ENCODE peak calls at places on chromosomes 11 and 22, in ten cellular contexts. B is PC-3, G is left ventricle myocardium inferior, F is bronchial epithelial cell, O is GM20000, X is choroid plexus epithelial cell, H is brain microvascular endothelial cell, P is AG04449, U is tibial nerve, N is MCF 10A. C is an unnamed sample.

GRCh38 chr11:19398772-19399542 is 158.2 kb upstream of the E2F8 start:
- DNase-seq in G (no peak), X (peak; percentile 97), P (peak; percentile 59), H (peak; percentile 45), N (peak; percentile 58), U (peak; percentile 83), O (no peak), F (no peak), B (peak; percentile 88), C (no peak)

GRCh38 chr11:43736502-43737193 is 56.1 kb downstream of the HSD17B12 start:
- DNase-seq in H (peak; percentile 23), G (no peak), N (no peak), U (no peak), F (peak; percentile 29), P (peak; percentile 40), B (peak; percentile 49), X (peak; percentile 78), O (peak; percentile 18), C (no peak)

GRCh38 chr11:1839204-1839923 is 583 bp downstream of the TNNI2 start:
- DNase-seq in F (no peak), B (no peak), G (peak; percentile 13), P (no peak), H (no peak), N (no peak), U (no peak), X (no peak), O (no peak), C (no peak)

GRCh38 chr11:16841984-16842383 is 103.5 kb downstream of the C11orf58 start:
- DNase-seq in N (no peak), G (no peak), P (no peak), F (no peak), B (no peak), U (no peak), X (no peak), O (no peak), H (no peak), C (no peak)

GRCh38 chr22:36385491-36386350 is 2.0 kb downstream of the MYH9 start:
- DNase-seq in G (peak; percentile 51), O (no peak), N (peak; percentile 95), F (peak; percentile 86), P (no peak), B (peak; percentile 94), H (no peak), X (no peak), U (no peak), C (peak; percentile 48)

GRCh38 chr22:24588370-24588755 is 4.5 kb downstream of the LRRC75B start:
- DNase-seq in U (no peak), N (no peak), B (peak; percentile 22), G (no peak), H (no peak), O (no peak), F (no peak), P (no peak), X (no peak), C (no peak)

GRCh38 chr11:47395225-47396048 is 13.0 kb upstream of the SLC39A13 start:
- DNase-seq in U (no peak), X (no peak), O (no peak), H (no peak), N (no peak), P (no peak), F (no peak), B (no peak), G (no peak), C (no peak)

GRCh38 chr11:1823376-1824220 is 11.2 kb upstream of the SYT8 start:
- DNase-seq in X (no peak), F (no peak), H (no peak), O (no peak), U (no peak), N (no peak), P (no peak), G (no peak), B (no peak), C (no peak)

GRCh38 chr22:41991111-41991510 is 7.5 kb upstream of the WBP2NL start:
- DNase-seq in O (no peak), X (no peak), B (no peak), P (no peak), F (no peak), H (no peak), N (no peak), U (no peak), G (no peak), C (no peak)

GRCh38 chr11:18853086-18853720 is 61.6 kb upstream of the PTPN5 start:
- DNase-seq in X (peak; percentile 60), P (no peak), H (peak; percentile 10), F (peak; percentile 60), U (no peak), O (peak; percentile 13), N (peak; percentile 50), B (peak; percentile 63), G (no peak), C (no peak)

GRCh38 chr11:121514401-121514981 is 61.7 kb upstream of the SORL1-AS1 start:
- DNase-seq in P (no peak), H (no peak), U (no peak), X (no peak), G (no peak), N (no peak), F (no peak), O (no peak), B (no peak), C (no peak)

GRCh38 chr22:37126882-37127281 is 17.4 kb upstream of the TMPRSS6 start:
- DNase-seq in P (no peak), B (no peak), O (no peak), F (no peak), G (no peak), N (peak; percentile 6), X (no peak), U (no peak), H (no peak), C (no peak)

GRCh38 chr11:112161012-112161411 is 2.9 kb downstream of the IL18 start:
- DNase-seq in H (no peak), X (peak; percentile 46), P (no peak), O (no peak), U (no peak), B (no peak), G (no peak), N (peak; percentile 54), F (peak; percentile 14), C (no peak)

GRCh38 chr11:36601145-36601544 is 3.1 kb upstream of the RAG2 start:
- DNase-seq in H (no peak), G (no peak), P (no peak), F (no peak), O (no peak), U (no peak), N (no peak), B (no peak), X (no peak), C (no peak)

GRCh38 chr22:37137131-37137530 is 12.6 kb downstream of the IL2RB start:
- DNase-seq in X (no peak), O (no peak), U (no peak), B (no peak), P (no peak), G (no peak), F (no peak), N (no peak), H (no peak), C (no peak)

GRCh38 chr11:67484847-67485311 is 2.1 kb downstream of the AIP start:
- DNase-seq in O (no peak), U (no peak), B (no peak), F (no peak), N (no peak), X (no peak), G (no peak), H (no peak), P (no peak), C (peak; percentile 56)

GRCh38 chr11:131982154-131982553 is 611.7 kb downstream of the NTM start:
- DNase-seq in P (no peak), G (no peak), O (no peak), H (no peak), X (no peak), U (no peak), B (no peak), F (no peak), N (no peak), C (no peak)

GRCh38 chr22:39239561-39240423 is 5.0 kb downstream of the PDGFB start:
- DNase-seq in O (no peak), P (no peak), B (peak; percentile 80), H (no peak), X (no peak), G (no peak), F (peak; percentile 56), U (no peak), N (peak; percentile 92), C (no peak)

GRCh38 chr11:40202569-40202968 is 1256.9 kb downstream of the LRRC4C start:
- DNase-seq in H (no peak), N (no peak), O (no peak), U (no peak), B (no peak), G (no peak), X (no peak), P (no peak), F (no peak), C (no peak)

GRCh38 chr22:17523925-17524324 is 39.4 kb upstream of the SLC25A18 start:
- DNase-seq in B (no peak), X (peak; percentile 30), N (no peak), H (no peak), G (no peak), U (no peak), F (no peak), O (no peak), P (no peak), C (no peak)
- TF ChIP-seq CTCF in B (no peak), X (no peak), N (no peak), H (no peak), G (no peak), U (no peak), F (no peak), O (no peak), P (no peak), C (no peak)

DNA sequence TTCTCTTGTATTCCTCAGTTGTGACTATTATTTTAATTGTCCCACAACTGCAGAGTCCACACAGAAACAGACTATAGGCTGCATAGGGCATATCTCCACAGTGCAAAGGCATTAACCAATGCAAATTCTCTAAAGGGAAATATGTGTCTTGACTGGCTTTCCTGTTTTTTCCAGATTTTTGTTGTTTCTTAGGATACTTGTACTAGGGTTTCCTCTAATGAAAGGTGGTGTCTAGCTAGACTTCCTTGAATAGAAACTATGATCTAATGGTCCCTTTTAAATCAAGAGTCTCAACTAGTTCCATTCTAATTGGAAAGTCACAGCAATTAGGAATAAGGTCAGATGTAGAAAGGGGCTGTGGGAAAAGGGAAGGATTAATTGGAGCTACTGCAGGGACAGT is 37.6 kb downstream of the SLC36A4 start:
- DNase-seq in H (no peak), G (no peak), B (no peak), P (no peak), F (no peak), X (no peak), N (no peak), O (no peak), U (no peak), C (no peak)
- TF ChIP-seq CTCF in H (no peak), G (no peak), B (no peak), P (no peak), F (no peak), X (no peak), N (no peak), O (no peak), U (no peak), C (no peak)

GRCh38 chr11:74418509-74418895 is 20.3 kb upstream of the PGM2L1 start:
- DNase-seq in H (peak; percentile 51), X (peak; percentile 90), B (peak; percentile 93), N (peak; percentile 73), P (no peak), O (no peak), U (no peak), F (peak; percentile 93), G (no peak), C (no peak)
- TF ChIP-seq CTCF in H (no peak), X (no peak), B (no peak), N (no peak), P (no peak), O (no peak), U (no peak), F (no peak), G (no peak), C (no peak)

GRCh38 chr22:49970528-49971231 is 10.1 kb downstream of the PIM3 start:
- DNase-seq in H (peak; percentile 87), F (peak; percentile 85), O (peak; percentile 92), P (peak; percentile 77), G (peak; percentile 91), N (peak; percentile 98), X (peak; percentile 91), B (peak; percentile 96), U (peak; percentile 88), C (peak; percentile 90)
- TF ChIP-seq CTCF in H (no peak), F (no peak), O (no peak), P (no peak), G (no peak), N (no peak), X (no peak), B (no peak), U (no peak), C (no peak)

C was measured in B cell.